ENCODE peak calls at places on chromosomes 13 and 19, in nine cellular contexts. One of them, this sample, is unnamed.

GRCh38 chr19:4606921-4607678 is 32.2 kb upstream of the TNFAIP8L1 start:
- DNase-seq in upper lobe of right lung: no peak
- DNase-seq in GM23338: peak; percentile 78
- DNase-seq in ovary: peak; percentile 72
- DNase-seq in heart right ventricle: peak; percentile 74
- DNase-seq in tibial artery: no peak
- DNase-seq in left lung: no peak
- DNase-seq in IMR-90: no peak
- DNase-seq in ascending aorta: no peak
- DNase-seq in this sample: peak; percentile 91

GRCh38 chr19:47229674-47230121 is 1.3 kb downstream of the BBC3 start:
- DNase-seq in upper lobe of right lung: no peak
- DNase-seq in GM23338: no peak
- DNase-seq in ovary: no peak
- DNase-seq in heart right ventricle: no peak
- DNase-seq in tibial artery: no peak
- DNase-seq in left lung: no peak
- DNase-seq in IMR-90: peak; percentile 37
- DNase-seq in ascending aorta: no peak
- DNase-seq in this sample: peak; percentile 37

GRCh38 chr13:112728375-112729126 is 38.7 kb downstream of the ATP11A start:
- DNase-seq in upper lobe of right lung: peak; percentile 38
- DNase-seq in GM23338: no peak
- DNase-seq in ovary: peak; percentile 12
- DNase-seq in heart right ventricle: no peak
- DNase-seq in tibial artery: no peak
- DNase-seq in left lung: no peak
- DNase-seq in IMR-90: no peak
- DNase-seq in ascending aorta: no peak
- DNase-seq in this sample: peak; percentile 28

GRCh38 chr13:71218960-71219359 is 648.0 kb downstream of the DACH1 start:
- DNase-seq in upper lobe of right lung: no peak
- DNase-seq in GM23338: peak; percentile 65
- DNase-seq in ovary: no peak
- DNase-seq in heart right ventricle: no peak
- DNase-seq in tibial artery: no peak
- DNase-seq in left lung: no peak
- DNase-seq in IMR-90: no peak
- DNase-seq in ascending aorta: no peak
- DNase-seq in this sample: peak; percentile 14

GRCh38 chr19:46254776-46255175 is 25.2 kb downstream of the IGFL1 start:
- DNase-seq in upper lobe of right lung: no peak
- DNase-seq in GM23338: no peak
- DNase-seq in ovary: no peak
- DNase-seq in heart right ventricle: no peak
- DNase-seq in tibial artery: no peak
- DNase-seq in left lung: no peak
- DNase-seq in IMR-90: no peak
- DNase-seq in ascending aorta: no peak
- DNase-seq in this sample: no peak

GRCh38 chr13:88246239-88246638 is 575.1 kb downstream of the SLITRK5 start:
- DNase-seq in upper lobe of right lung: no peak
- DNase-seq in GM23338: no peak
- DNase-seq in ovary: no peak
- DNase-seq in heart right ventricle: no peak
- DNase-seq in tibial artery: no peak
- DNase-seq in left lung: no peak
- DNase-seq in IMR-90: no peak
- DNase-seq in ascending aorta: no peak
- DNase-seq in this sample: no peak

GRCh38 chr13:30847697-30848307 is 58.3 kb upstream of the MEDAG start:
- DNase-seq in upper lobe of right lung: no peak
- DNase-seq in GM23338: no peak
- DNase-seq in ovary: no peak
- DNase-seq in heart right ventricle: peak; percentile 38
- DNase-seq in tibial artery: peak; percentile 82
- DNase-seq in left lung: no peak
- DNase-seq in IMR-90: peak; percentile 99
- DNase-seq in ascending aorta: peak; percentile 48
- DNase-seq in this sample: no peak

GRCh38 chr19:55539082-55539715 is 2.3 kb upstream of the SBK2 start:
- DNase-seq in upper lobe of right lung: no peak
- DNase-seq in GM23338: no peak
- DNase-seq in ovary: no peak
- DNase-seq in heart right ventricle: no peak
- DNase-seq in tibial artery: no peak
- DNase-seq in left lung: no peak
- DNase-seq in IMR-90: no peak
- DNase-seq in ascending aorta: no peak
- DNase-seq in this sample: peak; percentile 45

GRCh38 chr13:75550159-75550567 is 572 bp downstream of the UCHL3 start:
- DNase-seq in upper lobe of right lung: no peak
- DNase-seq in GM23338: peak; percentile 23
- DNase-seq in ovary: no peak
- DNase-seq in heart right ventricle: peak; percentile 13
- DNase-seq in tibial artery: no peak
- DNase-seq in left lung: no peak
- DNase-seq in IMR-90: peak; percentile 87
- DNase-seq in ascending aorta: no peak
- DNase-seq in this sample: no peak

GRCh38 chr13:60869941-60870613 is 473.1 kb downstream of the TDRD3 start:
- DNase-seq in upper lobe of right lung: no peak
- DNase-seq in GM23338: no peak
- DNase-seq in ovary: peak; percentile 16
- DNase-seq in heart right ventricle: no peak
- DNase-seq in tibial artery: no peak
- DNase-seq in left lung: no peak
- DNase-seq in IMR-90: no peak
- DNase-seq in ascending aorta: no peak
- DNase-seq in this sample: no peak

GRCh38 chr13:53703371-53704080 is 674.9 kb downstream of the OLFM4 start:
- DNase-seq in upper lobe of right lung: no peak
- DNase-seq in GM23338: no peak
- DNase-seq in ovary: no peak
- DNase-seq in heart right ventricle: no peak
- DNase-seq in tibial artery: no peak
- DNase-seq in left lung: no peak
- DNase-seq in IMR-90: no peak
- DNase-seq in ascending aorta: no peak
- DNase-seq in this sample: no peak

GRCh38 chr13:105327727-105328126 is 1207.7 kb downstream of the EFNB2 start:
- DNase-seq in upper lobe of right lung: no peak
- DNase-seq in GM23338: no peak
- DNase-seq in ovary: no peak
- DNase-seq in heart right ventricle: no peak
- DNase-seq in tibial artery: no peak
- DNase-seq in left lung: no peak
- DNase-seq in IMR-90: peak; percentile 47
- DNase-seq in ascending aorta: no peak
- DNase-seq in this sample: no peak

GRCh38 chr13:44169018-44169909 is 204.4 kb upstream of the SERP2 start:
- DNase-seq in upper lobe of right lung: no peak
- DNase-seq in GM23338: no peak
- DNase-seq in ovary: no peak
- DNase-seq in heart right ventricle: no peak
- DNase-seq in tibial artery: no peak
- DNase-seq in left lung: no peak
- DNase-seq in IMR-90: peak; percentile 33
- DNase-seq in ascending aorta: no peak
- DNase-seq in this sample: no peak

GRCh38 chr13:44172411-44172810 is 201.2 kb upstream of the SERP2 start:
- DNase-seq in upper lobe of right lung: no peak
- DNase-seq in GM23338: no peak
- DNase-seq in ovary: no peak
- DNase-seq in heart right ventricle: no peak
- DNase-seq in tibial artery: no peak
- DNase-seq in left lung: no peak
- DNase-seq in IMR-90: no peak
- DNase-seq in ascending aorta: no peak
- DNase-seq in this sample: no peak

GRCh38 chr13:44170731-44171130 is 202.9 kb upstream of the SERP2 start:
- DNase-seq in upper lobe of right lung: no peak
- DNase-seq in GM23338: no peak
- DNase-seq in ovary: no peak
- DNase-seq in heart right ventricle: no peak
- DNase-seq in tibial artery: no peak
- DNase-seq in left lung: no peak
- DNase-seq in IMR-90: no peak
- DNase-seq in ascending aorta: no peak
- DNase-seq in this sample: no peak

GRCh38 chr13:44171151-44171550 is 202.5 kb upstream of the SERP2 start:
- DNase-seq in upper lobe of right lung: no peak
- DNase-seq in GM23338: no peak
- DNase-seq in ovary: no peak
- DNase-seq in heart right ventricle: no peak
- DNase-seq in tibial artery: no peak
- DNase-seq in left lung: no peak
- DNase-seq in IMR-90: no peak
- DNase-seq in ascending aorta: no peak
- DNase-seq in this sample: no peak

DNA sequence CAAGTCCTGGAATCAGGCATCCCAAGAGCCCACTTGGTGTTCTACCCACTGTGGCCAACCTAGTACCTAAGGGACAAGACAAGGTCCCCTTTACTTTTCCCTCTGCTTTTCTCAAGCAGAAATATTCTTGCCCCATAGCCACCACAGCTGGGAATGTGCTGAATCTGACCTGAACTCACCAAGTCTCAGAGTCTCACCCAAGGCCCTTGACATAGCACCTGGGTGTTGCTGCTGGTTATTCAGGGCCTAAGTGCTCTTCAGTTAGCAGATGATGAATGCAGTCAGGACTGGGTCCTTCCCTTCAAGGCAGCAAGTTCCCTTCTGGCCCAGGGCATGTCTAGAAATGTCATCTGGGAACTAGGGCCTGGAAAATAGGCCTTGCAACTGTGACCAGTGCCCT is 201.8 kb upstream of the SERP2 start:
- DNase-seq in upper lobe of right lung: no peak
- DNase-seq in GM23338: no peak
- DNase-seq in ovary: no peak
- DNase-seq in heart right ventricle: no peak
- DNase-seq in tibial artery: no peak
- DNase-seq in left lung: peak; percentile 37
- DNase-seq in IMR-90: no peak
- DNase-seq in ascending aorta: no peak
- DNase-seq in this sample: no peak
- H3K4me3 ChIP-seq in upper lobe of right lung: no peak overlapping the region
- H3K4me3 ChIP-seq in GM23338: no peak overlapping the region
- H3K4me3 ChIP-seq in ovary: no peak overlapping the region
- H3K4me3 ChIP-seq in heart right ventricle: no peak overlapping the region
- H3K4me3 ChIP-seq in tibial artery: no peak overlapping the region
- H3K4me3 ChIP-seq in left lung: no peak overlapping the region
- H3K4me3 ChIP-seq in IMR-90: no peak overlapping the region
- H3K4me3 ChIP-seq in ascending aorta: no peak overlapping the region
- H3K4me3 ChIP-seq in this sample: no peak overlapping the region

GRCh38 chr13:50596103-50596502 is 247.4 kb downstream of the DLEU7 start:
- DNase-seq in upper lobe of right lung: no peak
- DNase-seq in GM23338: no peak
- DNase-seq in ovary: no peak
- DNase-seq in heart right ventricle: no peak
- DNase-seq in tibial artery: no peak
- DNase-seq in left lung: no peak
- DNase-seq in IMR-90: no peak
- DNase-seq in ascending aorta: no peak
- DNase-seq in this sample: no peak
- H3K4me3 ChIP-seq in upper lobe of right lung: no peak overlapping the region
- H3K4me3 ChIP-seq in GM23338: no peak overlapping the region
- H3K4me3 ChIP-seq in ovary: no peak overlapping the region
- H3K4me3 ChIP-seq in heart right ventricle: no peak overlapping the region
- H3K4me3 ChIP-seq in tibial artery: no peak overlapping the region
- H3K4me3 ChIP-seq in left lung: no peak overlapping the region
- H3K4me3 ChIP-seq in IMR-90: no peak overlapping the region
- H3K4me3 ChIP-seq in ascending aorta: no peak overlapping the region
- H3K4me3 ChIP-seq in this sample: no peak overlapping the region

GRCh38 chr13:59643906-59644626 is 519.7 kb downstream of the DIAPH3 start:
- DNase-seq in upper lobe of right lung: no peak
- DNase-seq in GM23338: peak; percentile 19
- DNase-seq in ovary: no peak
- DNase-seq in heart right ventricle: no peak
- DNase-seq in tibial artery: no peak
- DNase-seq in left lung: no peak
- DNase-seq in IMR-90: no peak
- DNase-seq in ascending aorta: no peak
- DNase-seq in this sample: no peak

GRCh38 chr13:59638404-59638803 is 525.3 kb downstream of the DIAPH3 start:
- DNase-seq in upper lobe of right lung: no peak
- DNase-seq in GM23338: no peak
- DNase-seq in ovary: no peak
- DNase-seq in heart right ventricle: no peak
- DNase-seq in tibial artery: no peak
- DNase-seq in left lung: no peak
- DNase-seq in IMR-90: no peak
- DNase-seq in ascending aorta: no peak
- DNase-seq in this sample: no peak

GRCh38 chr13:59641261-59641660 is 522.5 kb downstream of the DIAPH3 start:
- DNase-seq in upper lobe of right lung: no peak
- DNase-seq in GM23338: peak; percentile 66
- DNase-seq in ovary: no peak
- DNase-seq in heart right ventricle: no peak
- DNase-seq in tibial artery: no peak
- DNase-seq in left lung: no peak
- DNase-seq in IMR-90: no peak
- DNase-seq in ascending aorta: no peak
- DNase-seq in this sample: peak; percentile 19

GRCh38 chr13:59641758-59642157 is 522.0 kb downstream of the DIAPH3 start:
- DNase-seq in upper lobe of right lung: no peak
- DNase-seq in GM23338: no peak
- DNase-seq in ovary: no peak
- DNase-seq in heart right ventricle: no peak
- DNase-seq in tibial artery: no peak
- DNase-seq in left lung: no peak
- DNase-seq in IMR-90: no peak
- DNase-seq in ascending aorta: no peak
- DNase-seq in this sample: no peak

GRCh38 chr13:59643239-59643865 is 520.4 kb downstream of the DIAPH3 start:
- DNase-seq in upper lobe of right lung: no peak
- DNase-seq in GM23338: no peak
- DNase-seq in ovary: no peak
- DNase-seq in heart right ventricle: no peak
- DNase-seq in tibial artery: no peak
- DNase-seq in left lung: no peak
- DNase-seq in IMR-90: no peak
- DNase-seq in ascending aorta: no peak
- DNase-seq in this sample: no peak
- H3K4me3 ChIP-seq in upper lobe of right lung: no peak overlapping the region
- H3K4me3 ChIP-seq in GM23338: no peak overlapping the region
- H3K4me3 ChIP-seq in ovary: no peak overlapping the region
- H3K4me3 ChIP-seq in heart right ventricle: no peak overlapping the region
- H3K4me3 ChIP-seq in tibial artery: no peak overlapping the region
- H3K4me3 ChIP-seq in left lung: no peak overlapping the region
- H3K4me3 ChIP-seq in IMR-90: no peak overlapping the region
- H3K4me3 ChIP-seq in ascending aorta: no peak overlapping the region
- H3K4me3 ChIP-seq in this sample: no peak overlapping the region

DNA sequence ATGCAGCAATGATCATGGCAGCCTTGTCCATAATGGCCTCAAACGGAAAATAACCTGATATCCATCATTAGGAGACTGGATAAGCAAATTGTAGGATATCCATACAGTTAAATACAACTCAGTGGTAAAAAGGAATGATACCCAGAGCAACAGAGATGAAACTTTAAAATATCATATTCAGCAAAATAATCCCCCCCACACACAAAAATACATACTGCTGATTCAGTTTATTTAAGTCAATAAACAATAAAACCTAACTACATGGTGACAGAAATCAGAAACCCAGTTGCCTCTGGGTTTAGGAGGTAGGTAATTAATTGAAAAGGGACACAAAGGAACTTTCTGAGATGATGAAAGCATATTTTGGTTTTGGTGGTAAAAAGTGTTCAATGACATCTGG is 27.9 kb upstream of the DLEU7 start:
- DNase-seq in upper lobe of right lung: no peak
- DNase-seq in GM23338: no peak
- DNase-seq in ovary: no peak
- DNase-seq in heart right ventricle: no peak
- DNase-seq in tibial artery: no peak
- DNase-seq in left lung: no peak
- DNase-seq in IMR-90: no peak
- DNase-seq in ascending aorta: no peak
- DNase-seq in this sample: no peak
- H3K4me3 ChIP-seq in upper lobe of right lung: no peak overlapping the region
- H3K4me3 ChIP-seq in GM23338: no peak overlapping the region
- H3K4me3 ChIP-seq in ovary: no peak overlapping the region
- H3K4me3 ChIP-seq in heart right ventricle: no peak overlapping the region
- H3K4me3 ChIP-seq in tibial artery: no peak overlapping the region
- H3K4me3 ChIP-seq in left lung: no peak overlapping the region
- H3K4me3 ChIP-seq in IMR-90: no peak overlapping the region
- H3K4me3 ChIP-seq in ascending aorta: no peak overlapping the region
- H3K4me3 ChIP-seq in this sample: no peak overlapping the region